ENCODE peak calls at places on chromosome 19, in four cellular contexts. One of them, this sample, is unnamed.

GRCh38 chr19:46132508-46133100 is 8.1 kb upstream of the IGFL3 start:
- DNase-seq in K562: no peak
- DNase-seq in HepG2: no peak
- DNase-seq in GM12878: no peak
- DNase-seq in this sample: no peak

GRCh38 chr19:49559928-49560327 is 20.4 kb downstream of the NOSIP start:
- DNase-seq in K562: no peak
- DNase-seq in HepG2: no peak
- DNase-seq in GM12878: no peak
- DNase-seq in this sample: no peak

GRCh38 chr19:41548954-41549688 is 26.8 kb upstream of the CEACAM21 start:
- DNase-seq in K562: no peak
- DNase-seq in HepG2: no peak
- DNase-seq in GM12878: no peak
- DNase-seq in this sample: no peak

GRCh38 chr19:8697671-8698432 is 743 bp downstream of the ACTL9 start:
- DNase-seq in K562: peak; percentile 40
- DNase-seq in HepG2: no peak
- DNase-seq in GM12878: no peak
- DNase-seq in this sample: peak; percentile 61

GRCh38 chr19:35931874-35932202 is 4.3 kb upstream of the LRFN3 start:
- DNase-seq in K562: no peak
- DNase-seq in HepG2: no peak
- DNase-seq in GM12878: no peak
- DNase-seq in this sample: no peak

GRCh38 chr19:43983544-43983911 is 460 bp upstream of the ZNF155 start:
- DNase-seq in K562: no peak
- DNase-seq in HepG2: no peak
- DNase-seq in GM12878: no peak
- DNase-seq in this sample: no peak

GRCh38 chr19:507286-508203 is at the start of gene TPGS1:
- DNase-seq in K562: peak; percentile 86
- DNase-seq in HepG2: peak; percentile 63
- DNase-seq in GM12878: no peak
- DNase-seq in this sample: peak; percentile 90

GRCh38 chr19:8629184-8629583 is 1.2 kb upstream of the NFILZ start:
- DNase-seq in K562: no peak
- DNase-seq in HepG2: no peak
- DNase-seq in GM12878: no peak
- DNase-seq in this sample: no peak

GRCh38 chr19:29583196-29584006 is 22.7 kb upstream of the POP4 start:
- DNase-seq in K562: no peak
- DNase-seq in HepG2: no peak
- DNase-seq in GM12878: no peak
- DNase-seq in this sample: no peak

GRCh38 chr19:10010247-10010691 is at the start of gene COL5A3:
- DNase-seq in K562: peak; percentile 32
- DNase-seq in HepG2: no peak
- DNase-seq in GM12878: no peak
- DNase-seq in this sample: peak; percentile 51

GRCh38 chr19:43711751-43712355 is 4.0 kb upstream of the IRGC start:
- DNase-seq in K562: no peak
- DNase-seq in HepG2: no peak
- DNase-seq in GM12878: no peak
- DNase-seq in this sample: no peak

GRCh38 chr19:47228937-47229673 is 1.9 kb downstream of the BBC3 start:
- DNase-seq in K562: no peak
- DNase-seq in HepG2: peak; percentile 32
- DNase-seq in GM12878: no peak
- DNase-seq in this sample: no peak

GRCh38 chr19:2240881-2241760 is 4.5 kb downstream of the SF3A2 start:
- DNase-seq in K562: no peak
- DNase-seq in HepG2: no peak
- DNase-seq in GM12878: no peak
- DNase-seq in this sample: no peak

GRCh38 chr19:50837300-50837699 is 3.9 kb upstream of the KLK15 start:
- DNase-seq in K562: no peak
- DNase-seq in HepG2: no peak
- DNase-seq in GM12878: no peak
- DNase-seq in this sample: no peak

GRCh38 chr19:50414850-50415660 is 3.7 kb upstream of the SPIB start:
- DNase-seq in K562: peak; percentile 91
- DNase-seq in HepG2: peak; percentile 33
- DNase-seq in GM12878: no peak
- DNase-seq in this sample: peak; percentile 92

GRCh38 chr19:49020931-49021895 is 2.9 kb downstream of the CGB3 start:
- DNase-seq in K562: no peak
- DNase-seq in HepG2: peak; percentile 23
- DNase-seq in GM12878: no peak
- DNase-seq in this sample: peak; percentile 66

GRCh38 chr19:19597809-19598306 is 20.6 kb downstream of the PBX4 start:
- DNase-seq in K562: peak; percentile 44
- DNase-seq in HepG2: peak; percentile 27
- DNase-seq in GM12878: peak; percentile 99
- DNase-seq in this sample: no peak

GRCh38 chr19:947707-948533 is 22.1 kb downstream of the ARID3A start:
- DNase-seq in K562: no peak
- DNase-seq in HepG2: no peak
- DNase-seq in GM12878: peak; percentile 92
- DNase-seq in this sample: no peak

GRCh38 chr19:35154535-35155406 is at the start of gene FXYD5:
- DNase-seq in K562: peak; percentile 94
- DNase-seq in HepG2: no peak
- DNase-seq in GM12878: no peak
- DNase-seq in this sample: peak; percentile 60

GRCh38 chr19:41638624-41639023 is 11.8 kb upstream of the CEACAM4 start:
- DNase-seq in K562: no peak
- DNase-seq in HepG2: no peak
- DNase-seq in GM12878: no peak
- DNase-seq in this sample: no peak

GRCh38 chr19:32373614-32374295 is 28.3 kb downstream of the ZNF507 start:
- DNase-seq in K562: peak; percentile 75
- DNase-seq in HepG2: peak; percentile 100
- DNase-seq in GM12878: no peak
- DNase-seq in this sample: no peak

GRCh38 chr19:35656700-35657099 is 8.6 kb downstream of the COX6B1 start:
- DNase-seq in K562: no peak
- DNase-seq in HepG2: no peak
- DNase-seq in GM12878: no peak
- DNase-seq in this sample: no peak

GRCh38 chr19:2315818-2316353 is 7.9 kb upstream of the LINGO3 start:
- DNase-seq in K562: peak; percentile 66
- DNase-seq in HepG2: peak; percentile 55
- DNase-seq in GM12878: no peak
- DNase-seq in this sample: peak; percentile 95

GRCh38 chr19:18672606-18673337 is 10.7 kb upstream of the CRTC1 start:
- DNase-seq in K562: no peak
- DNase-seq in HepG2: no peak
- DNase-seq in GM12878: no peak
- DNase-seq in this sample: no peak

GRCh38 chr19:29622191-29623070 is 16.3 kb downstream of the POP4 start:
- DNase-seq in K562: no peak
- DNase-seq in HepG2: no peak
- DNase-seq in GM12878: no peak
- DNase-seq in this sample: peak; percentile 59

GRCh38 chr19:47781590-47782318 is 3.3 kb downstream of the SELENOW start:
- DNase-seq in K562: no peak
- DNase-seq in HepG2: no peak
- DNase-seq in GM12878: no peak
- DNase-seq in this sample: no peak

GRCh38 chr19:14159059-14159458 is 22.7 kb upstream of the ASF1B start:
- DNase-seq in K562: no peak
- DNase-seq in HepG2: no peak
- DNase-seq in GM12878: no peak
- DNase-seq in this sample: no peak

GRCh38 chr19:18286973-18287635 is 5.7 kb upstream of the JUND start:
- DNase-seq in K562: no peak
- DNase-seq in HepG2: no peak
- DNase-seq in GM12878: no peak
- DNase-seq in this sample: no peak

GRCh38 chr19:47523473-47523872 is 8.6 kb upstream of the NAPA start:
- DNase-seq in K562: no peak
- DNase-seq in HepG2: peak; percentile 37
- DNase-seq in GM12878: no peak
- DNase-seq in this sample: no peak

GRCh38 chr19:28961772-28962500 is 251.0 kb downstream of the UQCRFS1 start:
- DNase-seq in K562: no peak
- DNase-seq in HepG2: no peak
- DNase-seq in GM12878: no peak
- DNase-seq in this sample: no peak

GRCh38 chr19:19628499-19629134 is 597 bp upstream of the LPAR2 start:
- DNase-seq in K562: no peak
- DNase-seq in HepG2: no peak
- DNase-seq in GM12878: no peak
- DNase-seq in this sample: peak; percentile 95

GRCh38 chr19:40666803-40667438 is 23.5 kb downstream of the NUMBL start:
- DNase-seq in K562: no peak
- DNase-seq in HepG2: no peak
- DNase-seq in GM12878: no peak
- DNase-seq in this sample: no peak

GRCh38 chr19:1267441-1268391 is 1.4 kb upstream of the CIRBP start:
- DNase-seq in K562: no peak
- DNase-seq in HepG2: no peak
- DNase-seq in GM12878: no peak
- DNase-seq in this sample: no peak

GRCh38 chr19:2475018-2475701 is 767 bp upstream of the GADD45B start:
- DNase-seq in K562: peak; percentile 43
- DNase-seq in HepG2: no peak
- DNase-seq in GM12878: no peak
- DNase-seq in this sample: peak; percentile 54

GRCh38 chr19:39119830-39120229 is 5.8 kb upstream of the PAK4 start:
- DNase-seq in K562: no peak
- DNase-seq in HepG2: no peak
- DNase-seq in GM12878: no peak
- DNase-seq in this sample: no peak

GRCh38 chr19:57974434-57974833 is at the start of gene C19orf18:
- DNase-seq in K562: no peak
- DNase-seq in HepG2: no peak
- DNase-seq in GM12878: no peak
- DNase-seq in this sample: no peak

DNA sequence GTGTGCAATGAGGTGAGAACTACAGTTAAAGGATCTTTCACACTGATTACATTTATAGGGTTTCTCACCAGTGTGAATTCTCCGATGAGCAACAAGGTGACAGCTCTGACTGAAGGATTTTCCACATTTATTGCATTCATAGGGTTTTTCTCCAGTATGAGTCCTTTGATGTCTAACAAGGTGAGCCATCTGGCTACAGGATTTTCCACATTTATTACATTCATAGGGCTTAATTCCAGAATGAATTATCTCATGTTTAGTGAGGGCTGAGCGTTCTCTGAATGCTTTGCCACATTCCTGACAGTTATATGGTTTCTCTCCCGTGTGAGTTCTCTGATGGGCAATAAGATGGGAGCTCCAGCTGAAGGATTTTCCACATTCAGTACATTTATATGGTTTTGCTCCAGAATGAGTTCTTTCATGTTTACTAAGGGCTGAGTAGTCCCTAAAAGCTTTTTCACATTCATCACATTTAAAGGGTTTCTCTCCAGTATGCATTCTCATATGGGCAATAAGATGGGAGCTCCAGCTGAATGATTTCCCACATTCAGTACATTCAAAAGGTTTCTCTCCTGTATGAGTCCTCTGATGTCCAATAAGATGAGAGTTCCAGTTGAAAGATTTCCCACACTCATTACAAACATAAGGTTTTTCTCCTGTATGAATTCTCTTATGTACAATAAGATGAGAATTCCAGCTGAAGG is 4.4 kb upstream of the C19orf18 start:
- DNase-seq in K562: no peak
- DNase-seq in HepG2: no peak
- DNase-seq in GM12878: no peak
- DNase-seq in this sample: no peak
- TF ChIP-seq YY1 in K562: no peak
- TF ChIP-seq YY1 in HepG2: no peak
- TF ChIP-seq YY1 in GM12878: no peak
- TF ChIP-seq YY1 in this sample: no peak

GRCh38 chr19:55544776-55545439 is 435 bp downstream of the SBK3 start:
- DNase-seq in K562: peak; percentile 86
- DNase-seq in HepG2: peak; percentile 35
- DNase-seq in GM12878: no peak
- DNase-seq in this sample: no peak
- TF ChIP-seq SMC3 in K562: no peak
- TF ChIP-seq SMC3 in HepG2: no peak
- TF ChIP-seq SMC3 in GM12878: no peak
- TF ChIP-seq SMC3 in this sample: no peak

DNA sequence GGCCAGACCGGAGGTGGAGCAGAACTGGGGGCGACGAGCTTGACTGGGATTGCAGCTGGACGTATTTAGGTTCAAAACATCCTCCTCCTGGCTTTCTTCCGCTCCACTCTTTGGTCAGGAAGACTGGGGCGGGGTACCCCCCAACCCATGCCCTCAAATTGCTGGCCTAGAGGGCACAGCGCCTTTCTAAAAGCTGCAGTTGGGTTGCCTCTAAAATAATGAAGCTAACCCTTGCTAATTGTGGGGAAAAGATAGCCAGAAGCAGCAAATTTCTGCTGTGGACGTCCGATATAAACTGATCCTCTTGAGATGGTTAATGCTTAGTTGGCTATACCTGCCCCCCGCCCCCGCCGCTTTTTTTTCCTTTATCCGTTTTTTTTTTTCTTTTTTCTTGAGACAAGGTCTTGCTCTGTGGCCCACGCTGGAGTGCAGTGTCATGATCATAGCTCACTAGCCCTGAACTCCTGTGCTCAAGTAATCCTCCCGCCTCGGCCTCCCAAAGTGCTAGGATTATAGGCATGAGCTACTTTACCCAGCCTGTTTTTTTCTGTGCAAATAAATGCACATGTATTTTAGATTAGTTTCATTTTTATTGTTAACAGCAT is 759 bp upstream of the CHERP start:
- DNase-seq in K562: no peak
- DNase-seq in HepG2: no peak
- DNase-seq in GM12878: no peak
- DNase-seq in this sample: no peak
- TF ChIP-seq YY1 in K562: no peak
- TF ChIP-seq YY1 in HepG2: no peak
- TF ChIP-seq YY1 in GM12878: no peak
- TF ChIP-seq YY1 in this sample: no peak

DNA sequence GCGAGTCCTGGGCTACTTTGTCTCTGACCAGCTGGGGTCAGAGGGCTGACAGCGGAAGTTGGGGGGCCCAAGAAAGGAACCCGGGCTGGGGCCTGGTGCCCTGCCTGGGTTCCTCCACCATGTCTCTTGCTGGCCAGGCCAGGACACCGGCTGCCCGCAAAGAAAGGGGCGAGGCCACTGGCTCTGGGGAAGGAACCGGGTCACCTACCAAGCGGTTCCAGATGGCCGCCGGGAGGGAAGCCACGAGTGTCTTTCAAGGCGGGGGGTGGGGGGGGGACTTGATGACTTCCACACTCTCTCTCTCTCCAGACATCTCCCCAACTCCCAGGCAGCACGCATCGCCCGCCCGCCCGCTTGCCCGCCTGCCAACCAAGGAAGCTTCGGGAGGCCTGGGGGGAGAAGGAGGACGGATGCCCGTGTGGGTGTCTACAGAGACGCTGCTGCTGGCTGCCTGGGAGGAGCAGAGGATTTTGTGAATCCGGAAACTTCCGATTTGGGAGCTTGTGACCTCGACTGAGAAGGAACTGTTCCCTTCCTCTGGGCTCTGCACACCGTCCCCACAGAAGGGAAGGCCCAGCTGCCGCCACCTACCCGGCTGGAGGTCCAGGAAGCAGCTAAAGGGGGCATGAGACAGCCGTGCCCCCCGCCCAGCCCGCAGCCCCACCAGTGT is 1.1 kb downstream of the PIP5K1C start:
- DNase-seq in K562: peak; percentile 62
- DNase-seq in HepG2: no peak
- DNase-seq in GM12878: no peak
- DNase-seq in this sample: peak; percentile 80
- TF ChIP-seq SMC3 in K562: no peak
- TF ChIP-seq SMC3 in HepG2: no peak
- TF ChIP-seq SMC3 in GM12878: no peak
- TF ChIP-seq SMC3 in this sample: no peak